ENCODE peak calls at places on chromosomes 12 and 14, in four cellular contexts. Z, I, O and G are unnamed samples.

GRCh38 chr12:84131076-84131475 is 781.5 kb downstream of the SLC6A15 start:
- DNase-seq in Z (peak; percentile 14), I (no peak), O (no peak), G (no peak)

GRCh38 chr12:75260316-75260715 is 50.7 kb upstream of the KCNC2 start:
- DNase-seq in Z (no peak), I (no peak), O (no peak), G (no peak)

GRCh38 chr12:19970116-19970515 is 398.2 kb upstream of the PDE3A start:
- DNase-seq in Z (no peak), I (peak; percentile 52), O (no peak), G (no peak)

GRCh38 chr12:110565919-110566871 is 16.9 kb downstream of the PPTC7 start:
- DNase-seq in Z (no peak), I (no peak), O (no peak), G (peak; percentile 78)

GRCh38 chr14:90426031-90426540 is 29.3 kb downstream of the CALM1 start:
- DNase-seq in Z (no peak), I (no peak), O (no peak), G (no peak)

GRCh38 chr14:90677484-90678045 is 138.7 kb downstream of the TTC7B start:
- DNase-seq in Z (no peak), I (no peak), O (no peak), G (no peak)

GRCh38 chr12:2490746-2491145 is 304.0 kb upstream of the FKBP4 start:
- DNase-seq in Z (no peak), I (no peak), O (no peak), G (no peak)

GRCh38 chr12:64618953-64619590 is 8.8 kb downstream of the RASSF3 start:
- DNase-seq in Z (no peak), I (no peak), O (peak; percentile 77), G (no peak)

GRCh38 chr14:96761066-96761465 is 36.1 kb upstream of the VRK1 start:
- DNase-seq in Z (no peak), I (no peak), O (no peak), G (no peak)

GRCh38 chr12:103623716-103624115 is 36.6 kb downstream of the STAB2 start:
- DNase-seq in Z (no peak), I (no peak), O (no peak), G (no peak)

GRCh38 chr14:68230941-68231717 is 411.6 kb downstream of the RAD51B start:
- DNase-seq in Z (peak; percentile 59), I (no peak), O (no peak), G (no peak)

GRCh38 chr12:116385486-116386217 is 108.2 kb upstream of the MED13L start:
- DNase-seq in Z (peak; percentile 87), I (no peak), O (no peak), G (peak; percentile 81)

GRCh38 chr14:23436327-23437141 is 1.1 kb upstream of the MYH7 start:
- DNase-seq in Z (no peak), I (no peak), O (no peak), G (no peak)

GRCh38 chr14:68547305-68548193 is 245.3 kb downstream of the ZFP36L1 start:
- DNase-seq in Z (peak; percentile 83), I (no peak), O (no peak), G (no peak)

GRCh38 chr14:71932229-71932951 is at the start of gene RGS6:
- DNase-seq in Z (peak; percentile 40), I (peak; percentile 52), O (no peak), G (peak; percentile 1)

GRCh38 chr14:63926641-63927040 is 73.8 kb downstream of the SYNE2 start:
- DNase-seq in Z (no peak), I (no peak), O (no peak), G (no peak)

GRCh38 chr12:81797100-81797499 is 38.0 kb upstream of the PPFIA2 start:
- DNase-seq in Z (peak; percentile 29), I (peak; percentile 4), O (no peak), G (peak; percentile 6)

GRCh38 chr12:114952573-114953196 is 268.7 kb upstream of the TBX3 start:
- DNase-seq in Z (no peak), I (no peak), O (no peak), G (no peak)

GRCh38 chr14:80959448-80960006 is 4.1 kb downstream of the TSHR start:
- DNase-seq in Z (no peak), I (no peak), O (peak; percentile 91), G (no peak)

GRCh38 chr12:126369487-126370463 is 1304.5 kb downstream of the AACS start:
- DNase-seq in Z (no peak), I (no peak), O (no peak), G (no peak)

GRCh38 chr12:22729898-22730443 is 105.0 kb downstream of the ETNK1 start:
- DNase-seq in Z (no peak), I (no peak), O (no peak), G (no peak)

GRCh38 chr12:122022393-122023338 is 982 bp downstream of the BCL7A start:
- DNase-seq in Z (no peak), I (peak; percentile 82), O (no peak), G (no peak)

GRCh38 chr12:123126294-123127144 is 24.4 kb downstream of the PITPNM2 start:
- DNase-seq in Z (peak; percentile 94), I (no peak), O (no peak), G (peak; percentile 83)

GRCh38 chr14:76918751-76919421 is 92.7 kb downstream of the LRRC74A start:
- DNase-seq in Z (peak; percentile 96), I (peak; percentile 74), O (no peak), G (peak; percentile 24)

GRCh38 chr12:105825141-105825540 is 313.6 kb downstream of the NUAK1 start:
- DNase-seq in Z (no peak), I (no peak), O (no peak), G (no peak)

GRCh38 chr12:103800252-103800771 is 40.7 kb downstream of the NT5DC3 start:
- DNase-seq in Z (peak; percentile 30), I (peak; percentile 24), O (no peak), G (peak; percentile 47)

GRCh38 chr14:81236138-81236537 is 15.4 kb upstream of the GTF2A1 start:
- DNase-seq in Z (no peak), I (no peak), O (no peak), G (no peak)

GRCh38 chr14:104680806-104681688 is 8.4 kb upstream of the INF2 start:
- DNase-seq in Z (peak; percentile 86), I (no peak), O (no peak), G (peak; percentile 73)

GRCh38 chr14:75418779-75419768 is 8.7 kb upstream of the JDP2 start:
- DNase-seq in Z (peak; percentile 46), I (no peak), O (peak; percentile 57), G (no peak)

GRCh38 chr12:52561880-52562449 is 9.0 kb upstream of the KRT71 start:
- DNase-seq in Z (peak; percentile 41), I (no peak), O (no peak), G (peak; percentile 21)

DNA sequence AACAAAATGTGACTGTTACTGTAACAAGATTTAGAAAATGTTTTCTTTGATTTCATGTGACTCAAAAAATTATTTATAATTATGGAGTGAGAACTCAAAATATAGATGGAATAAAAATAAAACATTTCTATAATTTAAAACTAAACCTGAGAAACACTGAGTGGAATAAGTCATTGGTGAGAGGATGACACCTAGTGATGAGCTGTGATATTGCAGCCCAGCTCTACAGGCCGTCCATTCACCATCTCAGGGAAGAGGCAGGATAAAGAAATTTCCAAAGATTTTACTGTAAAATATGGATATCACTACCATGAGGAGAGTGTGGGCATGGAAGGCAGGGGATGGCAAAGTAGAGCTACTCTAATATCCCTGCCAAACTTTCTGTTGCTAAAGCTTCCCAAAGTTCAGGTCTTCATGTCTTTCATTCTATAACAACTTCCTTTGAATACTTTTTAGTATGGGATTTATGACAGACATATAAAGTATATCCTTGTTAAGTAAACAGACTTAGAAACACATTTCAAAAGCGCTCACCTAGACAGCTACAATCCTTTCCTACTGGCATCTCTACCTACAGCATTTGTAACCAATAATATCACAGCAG is 308.0 kb downstream of the ITPR2 start:
- DNase-seq in Z (peak; percentile 43), I (no peak), O (no peak), G (no peak)
- TF ChIP-seq PBX3 in Z (no peak), I (no peak), O (no peak), G (no peak)

GRCh38 chr12:3684449-3685051 is 68.4 kb downstream of the CRACR2A start:
- DNase-seq in Z (no peak), I (no peak), O (no peak), G (no peak)
- TF ChIP-seq PBX3 in Z (no peak), I (no peak), O (no peak), G (no peak)

GRCh38 chr14:103628221-103628683 is 759 bp upstream of the KLC1 start:
- DNase-seq in Z (peak; percentile 83), I (peak; percentile 72), O (no peak), G (no peak)
- TF ChIP-seq PBX3 in Z (no peak), I (no peak), O (no peak), G (no peak)

DNA sequence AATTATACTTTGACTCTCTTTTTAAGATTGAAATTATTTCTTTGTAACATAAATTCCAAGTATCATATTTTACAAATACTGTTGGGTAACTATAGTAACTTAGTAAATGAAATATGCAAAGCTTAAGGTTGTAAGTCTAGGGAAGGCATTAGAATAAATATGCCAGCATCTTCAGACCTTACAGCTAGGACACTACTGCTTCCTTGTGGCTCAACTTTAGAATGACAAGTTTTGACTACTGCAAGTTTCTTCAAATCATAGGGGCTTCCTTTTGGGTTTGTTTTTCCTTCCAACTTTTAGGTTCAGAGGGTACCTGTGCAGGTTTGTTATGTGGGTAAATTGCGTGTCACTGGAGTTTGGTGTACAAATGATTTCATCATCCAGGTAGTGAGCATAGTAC is 17.7 kb upstream of the ANP32D start:
- DNase-seq in Z (peak; percentile 50), I (no peak), O (no peak), G (peak; percentile 5)
- TF ChIP-seq PBX3 in Z (no peak), I (no peak), O (no peak), G (no peak)

GRCh38 chr14:42944284-42944683 is 1337.6 kb downstream of the LRFN5 start:
- DNase-seq in Z (no peak), I (no peak), O (no peak), G (no peak)
- TF ChIP-seq PBX3 in Z (no peak), I (no peak), O (no peak), G (no peak)

GRCh38 chr12:94267530-94267877 is 119.1 kb downstream of the PLXNC1 start:
- DNase-seq in Z (no peak), I (no peak), O (no peak), G (no peak)

GRCh38 chr12:94269316-94269999 is 121.1 kb downstream of the PLXNC1 start:
- DNase-seq in Z (no peak), I (no peak), O (no peak), G (no peak)

GRCh38 chr12:94266796-94267529 is 118.6 kb downstream of the PLXNC1 start:
- DNase-seq in Z (no peak), I (no peak), O (no peak), G (no peak)

GRCh38 chr12:94266390-94266789 is 118.0 kb downstream of the PLXNC1 start:
- DNase-seq in Z (no peak), I (no peak), O (no peak), G (no peak)

DNA sequence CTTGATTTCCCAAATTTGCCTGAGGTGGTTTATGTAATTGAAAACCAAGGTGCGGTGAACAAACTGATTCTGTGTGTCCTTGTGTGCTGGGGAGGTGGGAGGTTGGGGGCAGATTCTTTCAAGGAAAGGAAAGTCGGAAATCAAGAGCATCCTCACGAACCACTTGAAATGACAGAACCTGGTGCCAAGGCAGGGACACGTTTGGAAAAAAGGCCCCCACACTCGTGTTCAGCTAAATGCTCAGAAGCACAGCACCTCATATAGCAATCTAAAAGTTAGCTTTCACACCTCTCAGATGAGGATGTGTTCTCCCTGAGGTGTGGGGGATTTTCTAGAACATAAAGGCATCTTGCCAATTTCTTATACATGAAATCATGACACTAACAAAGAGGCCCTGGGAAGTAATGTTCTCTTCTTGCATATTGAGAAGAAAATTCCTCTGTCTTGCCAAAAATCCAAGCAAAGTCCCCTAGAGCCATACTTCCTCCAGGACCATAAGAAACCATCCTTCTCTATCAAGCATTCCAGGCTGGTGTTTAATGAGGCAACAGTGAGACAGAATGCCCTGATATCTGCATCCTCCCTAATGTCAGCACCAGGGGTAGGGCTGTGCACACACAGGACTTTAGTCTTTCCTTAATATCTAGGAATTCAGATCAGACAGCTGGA is 119.7 kb downstream of the PLXNC1 start:
- DNase-seq in Z (no peak), I (no peak), O (no peak), G (no peak)
- TF ChIP-seq PBX3 in Z (no peak), I (no peak), O (no peak), G (no peak)